ENCODE peak calls at places on chromosomes 7 and 10, in ten cellular contexts. One of them, this sample, is unnamed.

GRCh38 chr7:141161959-141162547 is 88.2 kb downstream of the TMEM178B start:
- DNase-seq in BE2C: no peak
- DNase-seq in stomach: no peak
- DNase-seq in lung: no peak
- DNase-seq in GM12865: no peak
- DNase-seq in tibial artery: no peak
- DNase-seq in neural crest cell: no peak
- DNase-seq in sigmoid colon: no peak
- DNase-seq in type B pancreatic cell: no peak
- DNase-seq in CD14-positive monocyte: no peak
- DNase-seq in this sample: no peak

GRCh38 chr10:3783721-3784432 is 1.1 kb downstream of the KLF6 start:
- DNase-seq in BE2C: peak; percentile 52
- DNase-seq in stomach: peak; percentile 61
- DNase-seq in lung: peak; percentile 72
- DNase-seq in GM12865: peak; percentile 51
- DNase-seq in tibial artery: peak; percentile 80
- DNase-seq in neural crest cell: no peak
- DNase-seq in sigmoid colon: peak; percentile 89
- DNase-seq in type B pancreatic cell: no peak
- DNase-seq in CD14-positive monocyte: peak; percentile 77
- DNase-seq in this sample: peak; percentile 35

GRCh38 chr7:144437370-144438191 is 34.1 kb upstream of the NOBOX start:
- DNase-seq in BE2C: peak; percentile 56
- DNase-seq in stomach: peak; percentile 65
- DNase-seq in lung: peak; percentile 34
- DNase-seq in GM12865: peak; percentile 72
- DNase-seq in tibial artery: no peak
- DNase-seq in neural crest cell: peak; percentile 53
- DNase-seq in sigmoid colon: no peak
- DNase-seq in type B pancreatic cell: no peak
- DNase-seq in CD14-positive monocyte: no peak
- DNase-seq in this sample: peak; percentile 58

GRCh38 chr10:14565199-14565598 is 209.5 kb downstream of the FAM107B start:
- DNase-seq in BE2C: no peak
- DNase-seq in stomach: no peak
- DNase-seq in lung: no peak
- DNase-seq in GM12865: no peak
- DNase-seq in tibial artery: no peak
- DNase-seq in neural crest cell: no peak
- DNase-seq in sigmoid colon: no peak
- DNase-seq in type B pancreatic cell: no peak
- DNase-seq in CD14-positive monocyte: no peak
- DNase-seq in this sample: no peak

GRCh38 chr7:143408686-143409551 is at the start of gene EPHA1:
- DNase-seq in BE2C: no peak
- DNase-seq in stomach: peak; percentile 78
- DNase-seq in lung: peak; percentile 66
- DNase-seq in GM12865: no peak
- DNase-seq in tibial artery: no peak
- DNase-seq in neural crest cell: no peak
- DNase-seq in sigmoid colon: no peak
- DNase-seq in type B pancreatic cell: no peak
- DNase-seq in CD14-positive monocyte: no peak
- DNase-seq in this sample: no peak

GRCh38 chr7:128121731-128122576 is 90.7 kb upstream of the LRRC4 start:
- DNase-seq in BE2C: peak; percentile 56
- DNase-seq in stomach: no peak
- DNase-seq in lung: peak; percentile 33
- DNase-seq in GM12865: no peak
- DNase-seq in tibial artery: peak; percentile 64
- DNase-seq in neural crest cell: no peak
- DNase-seq in sigmoid colon: no peak
- DNase-seq in type B pancreatic cell: no peak
- DNase-seq in CD14-positive monocyte: peak; percentile 73
- DNase-seq in this sample: no peak

GRCh38 chr7:81924494-81924893 is 154.6 kb upstream of the HGF start:
- DNase-seq in BE2C: no peak
- DNase-seq in stomach: no peak
- DNase-seq in lung: no peak
- DNase-seq in GM12865: peak; percentile 70
- DNase-seq in tibial artery: no peak
- DNase-seq in neural crest cell: no peak
- DNase-seq in sigmoid colon: no peak
- DNase-seq in type B pancreatic cell: no peak
- DNase-seq in CD14-positive monocyte: no peak
- DNase-seq in this sample: no peak

GRCh38 chr7:132190683-132191082 is 385.6 kb downstream of the PLXNA4 start:
- DNase-seq in BE2C: no peak
- DNase-seq in stomach: no peak
- DNase-seq in lung: no peak
- DNase-seq in GM12865: no peak
- DNase-seq in tibial artery: no peak
- DNase-seq in neural crest cell: no peak
- DNase-seq in sigmoid colon: no peak
- DNase-seq in type B pancreatic cell: no peak
- DNase-seq in CD14-positive monocyte: peak; percentile 23
- DNase-seq in this sample: no peak

GRCh38 chr10:98417481-98417959 is 2.5 kb upstream of the PYROXD2 start:
- DNase-seq in BE2C: no peak
- DNase-seq in stomach: no peak
- DNase-seq in lung: no peak
- DNase-seq in GM12865: no peak
- DNase-seq in tibial artery: peak; percentile 62
- DNase-seq in neural crest cell: no peak
- DNase-seq in sigmoid colon: peak; percentile 61
- DNase-seq in type B pancreatic cell: no peak
- DNase-seq in CD14-positive monocyte: no peak
- DNase-seq in this sample: no peak

GRCh38 chr10:30749368-30749767 is 119.8 kb upstream of the LYZL2 start:
- DNase-seq in BE2C: no peak
- DNase-seq in stomach: no peak
- DNase-seq in lung: no peak
- DNase-seq in GM12865: no peak
- DNase-seq in tibial artery: no peak
- DNase-seq in neural crest cell: no peak
- DNase-seq in sigmoid colon: no peak
- DNase-seq in type B pancreatic cell: no peak
- DNase-seq in CD14-positive monocyte: no peak
- DNase-seq in this sample: no peak

GRCh38 chr10:132665946-132666732 is 119.8 kb downstream of the NKX6-2 start:
- DNase-seq in BE2C: no peak
- DNase-seq in stomach: no peak
- DNase-seq in lung: no peak
- DNase-seq in GM12865: no peak
- DNase-seq in tibial artery: no peak
- DNase-seq in neural crest cell: no peak
- DNase-seq in sigmoid colon: no peak
- DNase-seq in type B pancreatic cell: no peak
- DNase-seq in CD14-positive monocyte: peak; percentile 58
- DNase-seq in this sample: no peak

GRCh38 chr10:35643151-35643975 is 1.3 kb upstream of the FZD8 start:
- DNase-seq in BE2C: peak; percentile 22
- DNase-seq in stomach: peak; percentile 74
- DNase-seq in lung: peak; percentile 65
- DNase-seq in GM12865: peak; percentile 9
- DNase-seq in tibial artery: peak; percentile 90
- DNase-seq in neural crest cell: peak; percentile 26
- DNase-seq in sigmoid colon: peak; percentile 92
- DNase-seq in type B pancreatic cell: no peak
- DNase-seq in CD14-positive monocyte: no peak
- DNase-seq in this sample: peak; percentile 60

GRCh38 chr10:61000769-61001730 is 57.1 kb upstream of the RHOBTB1 start:
- DNase-seq in BE2C: peak; percentile 31
- DNase-seq in stomach: peak; percentile 69
- DNase-seq in lung: no peak
- DNase-seq in GM12865: no peak
- DNase-seq in tibial artery: no peak
- DNase-seq in neural crest cell: peak; percentile 25
- DNase-seq in sigmoid colon: peak; percentile 62
- DNase-seq in type B pancreatic cell: peak; percentile 69
- DNase-seq in CD14-positive monocyte: no peak
- DNase-seq in this sample: peak; percentile 58

GRCh38 chr7:47939425-47940036 is 8.7 kb downstream of the PKD1L1 start:
- DNase-seq in BE2C: no peak
- DNase-seq in stomach: no peak
- DNase-seq in lung: no peak
- DNase-seq in GM12865: no peak
- DNase-seq in tibial artery: no peak
- DNase-seq in neural crest cell: no peak
- DNase-seq in sigmoid colon: no peak
- DNase-seq in type B pancreatic cell: no peak
- DNase-seq in CD14-positive monocyte: no peak
- DNase-seq in this sample: no peak

GRCh38 chr7:47940482-47941001 is 7.7 kb downstream of the PKD1L1 start:
- DNase-seq in BE2C: no peak
- DNase-seq in stomach: no peak
- DNase-seq in lung: no peak
- DNase-seq in GM12865: no peak
- DNase-seq in tibial artery: no peak
- DNase-seq in neural crest cell: no peak
- DNase-seq in sigmoid colon: no peak
- DNase-seq in type B pancreatic cell: no peak
- DNase-seq in CD14-positive monocyte: no peak
- DNase-seq in this sample: no peak

GRCh38 chr7:47937711-47938573 is 10.3 kb downstream of the PKD1L1 start:
- DNase-seq in BE2C: no peak
- DNase-seq in stomach: no peak
- DNase-seq in lung: no peak
- DNase-seq in GM12865: peak; percentile 81
- DNase-seq in tibial artery: no peak
- DNase-seq in neural crest cell: no peak
- DNase-seq in sigmoid colon: no peak
- DNase-seq in type B pancreatic cell: no peak
- DNase-seq in CD14-positive monocyte: no peak
- DNase-seq in this sample: no peak

GRCh38 chr7:47937065-47937687 is 11.1 kb downstream of the PKD1L1 start:
- DNase-seq in BE2C: no peak
- DNase-seq in stomach: no peak
- DNase-seq in lung: no peak
- DNase-seq in GM12865: peak; percentile 96
- DNase-seq in tibial artery: no peak
- DNase-seq in neural crest cell: no peak
- DNase-seq in sigmoid colon: no peak
- DNase-seq in type B pancreatic cell: no peak
- DNase-seq in CD14-positive monocyte: no peak
- DNase-seq in this sample: no peak

GRCh38 chr7:47938574-47939165 is 9.6 kb downstream of the PKD1L1 start:
- DNase-seq in BE2C: no peak
- DNase-seq in stomach: no peak
- DNase-seq in lung: no peak
- DNase-seq in GM12865: peak; percentile 50
- DNase-seq in tibial artery: no peak
- DNase-seq in neural crest cell: no peak
- DNase-seq in sigmoid colon: no peak
- DNase-seq in type B pancreatic cell: no peak
- DNase-seq in CD14-positive monocyte: no peak
- DNase-seq in this sample: no peak
- TF ChIP-seq CTCF in BE2C: no peak
- TF ChIP-seq CTCF in stomach: no peak
- TF ChIP-seq CTCF in lung: no peak
- TF ChIP-seq CTCF in GM12865: peak; percentile 14
- TF ChIP-seq CTCF in tibial artery: no peak
- TF ChIP-seq CTCF in neural crest cell: no peak
- TF ChIP-seq CTCF in sigmoid colon: no peak
- TF ChIP-seq CTCF in type B pancreatic cell: no peak
- TF ChIP-seq CTCF in CD14-positive monocyte: no peak
- TF ChIP-seq CTCF in this sample: no peak

DNA sequence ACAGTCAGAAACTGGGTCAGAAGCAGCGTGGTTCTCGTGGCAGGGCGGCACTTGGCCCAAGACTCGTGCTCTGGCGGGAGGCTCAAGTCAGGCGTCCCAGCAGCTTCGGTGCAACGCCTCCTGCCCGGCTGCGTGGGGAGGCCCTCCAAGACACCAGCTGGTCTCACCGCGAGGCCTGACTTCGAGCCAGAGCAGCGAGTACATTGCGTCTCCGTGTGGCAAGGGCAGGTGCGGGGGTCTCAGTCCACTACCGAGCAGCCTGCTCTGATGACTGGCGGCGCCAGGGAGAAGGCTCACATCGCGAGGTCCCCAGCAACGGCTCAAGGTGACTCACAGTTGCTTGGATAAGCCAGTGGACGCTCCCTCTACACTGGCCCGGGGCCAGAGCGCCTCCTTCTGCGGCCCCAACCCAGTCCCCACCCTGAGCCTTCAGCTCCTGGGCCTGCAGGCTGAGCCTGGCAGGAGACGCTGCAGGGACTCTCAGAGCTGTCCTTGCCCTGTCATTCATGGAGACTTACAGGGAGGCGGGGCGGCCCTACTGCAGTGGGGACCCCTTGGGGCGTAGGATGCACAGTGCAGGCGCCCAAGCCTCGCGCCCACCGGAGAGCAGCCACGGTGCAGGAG is 41.9 kb upstream of the PRKAR1B start:
- DNase-seq in BE2C: peak; percentile 35
- DNase-seq in stomach: peak; percentile 53
- DNase-seq in lung: no peak
- DNase-seq in GM12865: no peak
- DNase-seq in tibial artery: no peak
- DNase-seq in neural crest cell: no peak
- DNase-seq in sigmoid colon: peak; percentile 82
- DNase-seq in type B pancreatic cell: no peak
- DNase-seq in CD14-positive monocyte: no peak
- DNase-seq in this sample: peak; percentile 57
- TF ChIP-seq CTCF in BE2C: no peak
- TF ChIP-seq CTCF in stomach: no peak
- TF ChIP-seq CTCF in lung: no peak
- TF ChIP-seq CTCF in GM12865: no peak
- TF ChIP-seq CTCF in tibial artery: no peak
- TF ChIP-seq CTCF in neural crest cell: no peak
- TF ChIP-seq CTCF in sigmoid colon: no peak
- TF ChIP-seq CTCF in type B pancreatic cell: peak; percentile 31
- TF ChIP-seq CTCF in CD14-positive monocyte: no peak
- TF ChIP-seq CTCF in this sample: peak; percentile 20

GRCh38 chr10:88835910-88836221 is 15.8 kb downstream of the ANKRD22 start:
- DNase-seq in BE2C: no peak
- DNase-seq in stomach: no peak
- DNase-seq in lung: no peak
- DNase-seq in GM12865: no peak
- DNase-seq in tibial artery: no peak
- DNase-seq in neural crest cell: no peak
- DNase-seq in sigmoid colon: no peak
- DNase-seq in type B pancreatic cell: no peak
- DNase-seq in CD14-positive monocyte: no peak
- DNase-seq in this sample: no peak
- TF ChIP-seq CTCF in BE2C: no peak
- TF ChIP-seq CTCF in stomach: no peak
- TF ChIP-seq CTCF in lung: no peak
- TF ChIP-seq CTCF in GM12865: no peak
- TF ChIP-seq CTCF in tibial artery: no peak
- TF ChIP-seq CTCF in neural crest cell: no peak
- TF ChIP-seq CTCF in sigmoid colon: no peak
- TF ChIP-seq CTCF in type B pancreatic cell: no peak
- TF ChIP-seq CTCF in CD14-positive monocyte: peak; percentile 59
- TF ChIP-seq CTCF in this sample: peak; percentile 11

DNA sequence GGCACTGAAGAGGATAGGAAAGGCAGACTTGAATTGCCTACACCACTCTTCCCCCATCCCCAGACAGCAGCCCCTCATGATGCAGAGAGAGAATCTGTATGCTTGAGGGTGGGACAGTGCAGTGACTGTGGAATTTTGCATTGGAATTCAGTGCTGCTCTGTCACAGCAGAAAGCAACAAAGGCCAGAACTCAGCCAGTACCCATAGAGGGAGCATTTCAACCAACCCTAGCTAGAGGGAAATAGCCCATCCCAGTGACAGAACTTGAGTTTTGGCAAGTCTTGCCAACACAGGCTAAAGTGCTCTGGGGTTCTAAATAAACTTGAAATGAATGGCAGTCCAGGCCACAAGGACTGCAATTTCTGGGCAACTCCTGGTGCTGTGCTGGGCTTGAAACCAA is 80.4 kb downstream of the TES start:
- DNase-seq in BE2C: no peak
- DNase-seq in stomach: no peak
- DNase-seq in lung: no peak
- DNase-seq in GM12865: no peak
- DNase-seq in tibial artery: no peak
- DNase-seq in neural crest cell: no peak
- DNase-seq in sigmoid colon: no peak
- DNase-seq in type B pancreatic cell: no peak
- DNase-seq in CD14-positive monocyte: no peak
- DNase-seq in this sample: no peak
- TF ChIP-seq CTCF in BE2C: no peak
- TF ChIP-seq CTCF in stomach: no peak
- TF ChIP-seq CTCF in lung: no peak
- TF ChIP-seq CTCF in GM12865: no peak
- TF ChIP-seq CTCF in tibial artery: no peak
- TF ChIP-seq CTCF in neural crest cell: no peak
- TF ChIP-seq CTCF in sigmoid colon: no peak
- TF ChIP-seq CTCF in type B pancreatic cell: no peak
- TF ChIP-seq CTCF in CD14-positive monocyte: no peak
- TF ChIP-seq CTCF in this sample: no peak